ENCODE peak calls at places on chromosomes 16 and 17, in ten cellular contexts. N, S, A, C, X, K, R, Y, G and I are unnamed samples.

GRCh38 chr17:35630530-35631148 is 43.5 kb downstream of the AP2B1 start:
- DNase-seq in G (no peak), N (no peak), X (no peak), C (no peak), A (no peak), K (no peak), R (no peak), S (no peak), Y (no peak), I (no peak)

GRCh38 chr17:77504652-77505459 is 364.1 kb downstream of the SEC14L1 start:
- DNase-seq in Y (no peak), K (no peak), G (no peak), X (peak; percentile 49), S (no peak), A (no peak), N (peak; percentile 35), R (peak; percentile 1), C (no peak), I (no peak)

GRCh38 chr16:88706965-88707871 is 915 bp downstream of the CTU2 start:
- DNase-seq in X (no peak), K (no peak), G (no peak), S (no peak), N (no peak), Y (no peak), R (no peak), C (no peak), A (no peak), I (no peak)

GRCh38 chr16:29784901-29785500 is 5.5 kb upstream of the KIF22 start:
- DNase-seq in Y (no peak), S (peak; percentile 70), K (peak; percentile 65), G (peak; percentile 59), R (peak; percentile 82), X (peak; percentile 83), C (peak; percentile 57), N (peak; percentile 75), A (no peak), I (no peak)

GRCh38 chr16:67927131-67927941 is 4.3 kb downstream of the CTRL start:
- DNase-seq in Y (no peak), G (no peak), X (no peak), S (no peak), R (no peak), N (no peak), C (no peak), A (no peak), K (no peak), I (no peak)

GRCh38 chr17:82924812-82925211 is 85.0 kb upstream of the ZNF750 start:
- DNase-seq in N (no peak), Y (no peak), A (no peak), S (no peak), X (no peak), G (no peak), K (no peak), C (no peak), R (no peak), I (no peak)

GRCh38 chr17:44972953-44973352 is 4.8 kb upstream of the C1QL1 start:
- DNase-seq in S (no peak), A (no peak), K (no peak), N (no peak), C (no peak), Y (no peak), R (no peak), X (no peak), G (no peak), I (no peak)

GRCh38 chr16:82738699-82739098 is 111.9 kb downstream of the CDH13 start:
- DNase-seq in G (no peak), K (no peak), A (no peak), S (no peak), Y (no peak), C (no peak), N (no peak), X (no peak), R (no peak), I (no peak)

GRCh38 chr17:48526986-48527741 is 3.6 kb downstream of the HOXB1 start:
- DNase-seq in N (no peak), G (no peak), C (no peak), S (peak; percentile 35), A (no peak), R (no peak), X (no peak), K (no peak), Y (no peak), I (no peak)

GRCh38 chr17:79749156-79749815 is 18.5 kb downstream of the ENPP7 start:
- DNase-seq in G (no peak), Y (no peak), N (no peak), R (no peak), K (no peak), C (no peak), X (no peak), S (no peak), A (no peak), I (no peak)

GRCh38 chr17:52233176-52233575 is 74.7 kb upstream of the CA10 start:
- DNase-seq in K (no peak), N (no peak), A (no peak), G (no peak), X (no peak), C (no peak), Y (no peak), S (no peak), R (no peak), I (no peak)

DNA sequence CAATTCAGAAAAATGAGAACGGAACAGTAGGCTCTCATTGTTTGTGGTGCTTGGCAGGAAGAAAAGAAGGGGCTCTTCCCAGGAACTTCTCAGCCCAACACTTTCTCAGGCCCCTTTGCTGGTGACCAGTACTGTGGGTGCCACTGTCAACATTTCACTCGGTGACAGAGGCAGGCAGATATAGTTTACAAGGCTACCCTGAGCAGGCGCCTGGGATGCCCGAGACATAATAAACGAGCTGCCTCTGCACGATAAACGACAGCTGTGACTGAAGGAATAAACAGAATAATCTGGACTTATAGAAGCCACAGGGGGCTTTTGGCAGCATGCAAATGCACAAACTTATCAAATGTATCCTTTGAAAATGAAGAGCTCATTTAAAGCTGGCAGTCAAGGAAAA is 387.2 kb downstream of the HS3ST4 start:
- DNase-seq in N (no peak), K (no peak), A (no peak), C (no peak), S (no peak), X (no peak), G (no peak), Y (no peak), R (no peak), I (no peak)
- TF ChIP-seq CTCF in N (no peak), K (no peak), A (no peak), C (no peak), S (no peak), X (no peak), G (no peak), Y (no peak), R (no peak), I (no peak)

GRCh38 chr16:10949424-10949970 is 5.1 kb downstream of the CLEC16A start:
- DNase-seq in N (no peak), K (peak; percentile 74), C (no peak), S (no peak), Y (peak; percentile 66), R (no peak), A (no peak), X (no peak), G (no peak), I (no peak)
- TF ChIP-seq CTCF in N (no peak), K (no peak), C (no peak), S (no peak), Y (peak; percentile 52), R (no peak), A (no peak), X (no peak), G (no peak), I (no peak)

DNA sequence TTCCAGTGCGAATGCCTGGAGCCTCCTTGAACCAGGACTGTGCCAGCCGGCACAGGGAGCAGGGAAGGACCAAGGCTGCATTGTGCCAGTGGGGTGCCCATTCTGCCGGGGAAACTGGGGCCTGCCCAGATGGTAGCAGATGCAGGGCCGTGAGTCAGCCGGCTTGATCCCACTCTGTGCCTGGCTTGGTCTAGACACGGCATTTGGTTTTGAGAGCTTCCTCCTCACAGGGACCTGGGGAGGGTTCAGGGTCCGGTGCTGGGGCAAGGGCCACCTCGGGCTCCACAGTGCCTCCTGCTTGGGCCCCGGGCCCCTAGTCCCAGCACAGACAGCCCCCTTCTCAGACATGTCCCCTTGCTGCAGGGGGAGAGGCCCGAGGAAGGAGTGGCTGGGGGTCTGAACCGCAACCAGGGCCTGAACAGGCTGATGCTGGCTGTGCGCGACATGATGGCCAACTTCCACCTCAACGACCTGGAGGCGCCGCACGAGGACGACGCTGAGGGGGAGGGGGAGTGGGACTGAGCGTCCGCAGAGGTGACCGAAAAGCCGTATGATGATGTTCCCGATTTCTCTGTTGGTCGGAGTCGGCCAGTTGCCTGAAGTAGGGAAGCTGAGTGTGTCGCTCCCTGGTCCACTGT is 7.8 kb upstream of the MC1R start:
- DNase-seq in Y (no peak), R (no peak), A (no peak), S (no peak), C (no peak), G (no peak), X (no peak), K (no peak), N (no peak), I (no peak)
- TF ChIP-seq CTCF in Y (no peak), R (no peak), A (no peak), S (no peak), C (no peak), G (no peak), X (no peak), K (no peak), N (no peak), I (no peak)

GRCh38 chr16:59047114-59047513 is 313.0 kb upstream of the GOT2 start:
- DNase-seq in G (no peak), X (no peak), Y (no peak), K (no peak), S (no peak), A (no peak), C (no peak), N (no peak), R (no peak), I (no peak)
- TF ChIP-seq CTCF in G (no peak), X (no peak), Y (no peak), K (no peak), S (no peak), A (no peak), C (no peak), N (no peak), R (no peak), I (no peak)

DNA sequence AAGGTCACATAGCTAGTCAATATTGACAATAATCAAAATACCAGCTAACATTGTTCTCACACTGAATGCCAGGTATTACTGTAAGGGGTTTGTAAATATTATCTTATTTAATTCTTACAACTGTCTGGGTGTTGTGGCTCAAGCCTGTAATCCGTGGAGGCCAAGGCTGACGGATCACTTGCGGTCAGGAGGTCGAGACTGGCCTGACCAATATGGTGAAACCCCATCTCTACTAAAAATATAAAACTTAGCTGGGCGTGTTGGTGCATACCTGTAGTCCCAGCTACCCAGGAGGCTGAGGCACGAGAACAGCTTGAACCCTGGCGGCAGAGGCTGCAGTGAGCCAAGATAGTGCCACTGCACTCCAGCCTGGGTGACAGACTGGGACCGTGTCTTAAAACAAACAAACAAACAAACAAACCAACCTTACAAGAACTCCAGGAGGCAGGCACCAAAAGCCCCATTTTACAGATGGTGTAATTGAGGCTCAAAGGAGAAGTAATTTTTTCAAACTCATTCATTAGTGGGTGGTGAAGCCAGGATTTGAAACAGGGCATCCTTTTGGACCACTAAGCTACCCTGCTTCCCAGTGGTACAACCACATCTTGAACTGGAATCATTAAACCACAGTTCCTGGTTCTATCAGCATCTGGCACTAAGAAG is 104.3 kb downstream of the XYLT1 start:
- DNase-seq in R (no peak), X (no peak), K (no peak), Y (no peak), G (no peak), A (no peak), C (no peak), N (no peak), S (no peak), I (no peak)
- TF ChIP-seq CTCF in R (no peak), X (no peak), K (no peak), Y (no peak), G (no peak), A (no peak), C (no peak), N (no peak), S (no peak), I (no peak)